ENCODE peak calls at places on chromosomes 1 and 21, in nine cellular contexts. One of them, this sample, is unnamed.

GRCh38 chr21:42040411-42041180 is 30.4 kb upstream of the ZBTB21 start:
- DNase-seq in upper lobe of left lung: no peak
- DNase-seq in cardiac muscle cell: no peak
- DNase-seq in psoas muscle: peak; percentile 42
- DNase-seq in kidney: peak; percentile 39
- DNase-seq in left ventricle myocardium inferior: no peak
- DNase-seq in esophagus muscularis mucosa: no peak
- DNase-seq in brain microvascular endothelial cell: peak; percentile 99
- DNase-seq in cardiac fibroblast: peak; percentile 100
- DNase-seq in this sample: no peak

GRCh38 chr1:17970757-17971156 is 136.8 kb upstream of the IGSF21 start:
- DNase-seq in kidney: no peak
- DNase-seq in esophagus muscularis mucosa: no peak
- DNase-seq in cardiac muscle cell: no peak
- DNase-seq in upper lobe of left lung: no peak
- DNase-seq in left ventricle myocardium inferior: no peak
- DNase-seq in psoas muscle: no peak
- DNase-seq in cardiac fibroblast: no peak
- DNase-seq in brain microvascular endothelial cell: no peak
- DNase-seq in this sample: no peak

GRCh38 chr1:36834586-36834985 is 199.7 kb downstream of the GRIK3 start:
- DNase-seq in upper lobe of left lung: no peak
- DNase-seq in kidney: peak; percentile 46
- DNase-seq in psoas muscle: no peak
- DNase-seq in esophagus muscularis mucosa: no peak
- DNase-seq in brain microvascular endothelial cell: no peak
- DNase-seq in cardiac fibroblast: no peak
- DNase-seq in cardiac muscle cell: no peak
- DNase-seq in left ventricle myocardium inferior: no peak
- DNase-seq in this sample: no peak

GRCh38 chr1:221824025-221824424 is 82.1 kb upstream of the DUSP10 start:
- DNase-seq in brain microvascular endothelial cell: peak; percentile 67
- DNase-seq in cardiac muscle cell: no peak
- DNase-seq in esophagus muscularis mucosa: peak; percentile 66
- DNase-seq in upper lobe of left lung: no peak
- DNase-seq in left ventricle myocardium inferior: no peak
- DNase-seq in psoas muscle: no peak
- DNase-seq in cardiac fibroblast: peak; percentile 89
- DNase-seq in kidney: no peak
- DNase-seq in this sample: no peak

GRCh38 chr1:226736001-226736907 is 2.8 kb downstream of the ITPKB start:
- DNase-seq in upper lobe of left lung: peak; percentile 78
- DNase-seq in cardiac fibroblast: no peak
- DNase-seq in cardiac muscle cell: no peak
- DNase-seq in left ventricle myocardium inferior: peak; percentile 39
- DNase-seq in esophagus muscularis mucosa: no peak
- DNase-seq in psoas muscle: peak; percentile 38
- DNase-seq in kidney: peak; percentile 78
- DNase-seq in brain microvascular endothelial cell: no peak
- DNase-seq in this sample: no peak

GRCh38 chr1:111576547-111576946 is 43.0 kb upstream of the RAP1A start:
- DNase-seq in left ventricle myocardium inferior: no peak
- DNase-seq in upper lobe of left lung: no peak
- DNase-seq in cardiac fibroblast: no peak
- DNase-seq in brain microvascular endothelial cell: no peak
- DNase-seq in esophagus muscularis mucosa: peak; percentile 42
- DNase-seq in kidney: no peak
- DNase-seq in cardiac muscle cell: no peak
- DNase-seq in psoas muscle: no peak
- DNase-seq in this sample: no peak

GRCh38 chr1:41221995-41222991 is 19.8 kb downstream of the SCMH1 start:
- DNase-seq in kidney: no peak
- DNase-seq in psoas muscle: no peak
- DNase-seq in brain microvascular endothelial cell: no peak
- DNase-seq in cardiac muscle cell: peak; percentile 71
- DNase-seq in esophagus muscularis mucosa: no peak
- DNase-seq in upper lobe of left lung: no peak
- DNase-seq in left ventricle myocardium inferior: no peak
- DNase-seq in cardiac fibroblast: peak; percentile 23
- DNase-seq in this sample: no peak

GRCh38 chr21:32726742-32727477 is 903 bp downstream of the SYNJ1 start:
- DNase-seq in cardiac fibroblast: peak; percentile 43
- DNase-seq in cardiac muscle cell: peak; percentile 49
- DNase-seq in psoas muscle: no peak
- DNase-seq in brain microvascular endothelial cell: peak; percentile 7
- DNase-seq in left ventricle myocardium inferior: peak; percentile 18
- DNase-seq in esophagus muscularis mucosa: no peak
- DNase-seq in kidney: no peak
- DNase-seq in upper lobe of left lung: no peak
- DNase-seq in this sample: peak; percentile 13

GRCh38 chr1:55211456-55211855 is 3.7 kb downstream of the USP24 start:
- DNase-seq in brain microvascular endothelial cell: no peak
- DNase-seq in upper lobe of left lung: no peak
- DNase-seq in cardiac fibroblast: no peak
- DNase-seq in kidney: no peak
- DNase-seq in left ventricle myocardium inferior: no peak
- DNase-seq in psoas muscle: no peak
- DNase-seq in esophagus muscularis mucosa: no peak
- DNase-seq in cardiac muscle cell: no peak
- DNase-seq in this sample: no peak
- H3K4me3 ChIP-seq in brain microvascular endothelial cell: no peak overlapping the region
- H3K4me3 ChIP-seq in upper lobe of left lung: no peak overlapping the region
- H3K4me3 ChIP-seq in cardiac fibroblast: no peak overlapping the region
- H3K4me3 ChIP-seq in kidney: no peak overlapping the region
- H3K4me3 ChIP-seq in left ventricle myocardium inferior: peak overlapping the region; percentile 89
- H3K4me3 ChIP-seq in psoas muscle: peak overlapping the region; percentile 92
- H3K4me3 ChIP-seq in esophagus muscularis mucosa: peak overlapping the region; percentile 25
- H3K4me3 ChIP-seq in cardiac muscle cell: no peak overlapping the region
- H3K4me3 ChIP-seq in this sample: no peak overlapping the region

GRCh38 chr1:245516178-245516829 is 361.5 kb downstream of the KIF26B start:
- DNase-seq in psoas muscle: no peak
- DNase-seq in brain microvascular endothelial cell: no peak
- DNase-seq in cardiac muscle cell: no peak
- DNase-seq in cardiac fibroblast: peak; percentile 23
- DNase-seq in left ventricle myocardium inferior: no peak
- DNase-seq in kidney: no peak
- DNase-seq in upper lobe of left lung: no peak
- DNase-seq in esophagus muscularis mucosa: no peak
- DNase-seq in this sample: no peak
- TF ChIP-seq CTCF in psoas muscle: no peak
- TF ChIP-seq CTCF in brain microvascular endothelial cell: peak; percentile 22
- TF ChIP-seq CTCF in cardiac muscle cell: peak; percentile 6
- TF ChIP-seq CTCF in cardiac fibroblast: peak; percentile 9
- TF ChIP-seq CTCF in left ventricle myocardium inferior: no peak
- TF ChIP-seq CTCF in kidney: peak; percentile 24
- TF ChIP-seq CTCF in upper lobe of left lung: no peak
- TF ChIP-seq CTCF in esophagus muscularis mucosa: no peak
- TF ChIP-seq CTCF in this sample: no peak

GRCh38 chr1:31934706-31935629 is 3.2 kb downstream of the PTP4A2 start:
- DNase-seq in esophagus muscularis mucosa: no peak
- DNase-seq in kidney: no peak
- DNase-seq in upper lobe of left lung: no peak
- DNase-seq in left ventricle myocardium inferior: no peak
- DNase-seq in brain microvascular endothelial cell: no peak
- DNase-seq in psoas muscle: no peak
- DNase-seq in cardiac muscle cell: no peak
- DNase-seq in cardiac fibroblast: peak; percentile 69
- DNase-seq in this sample: no peak

GRCh38 chr1:31932491-31933316 is 5.5 kb downstream of the PTP4A2 start:
- DNase-seq in cardiac muscle cell: no peak
- DNase-seq in esophagus muscularis mucosa: no peak
- DNase-seq in brain microvascular endothelial cell: no peak
- DNase-seq in upper lobe of left lung: no peak
- DNase-seq in psoas muscle: no peak
- DNase-seq in cardiac fibroblast: peak; percentile 43
- DNase-seq in kidney: no peak
- DNase-seq in left ventricle myocardium inferior: no peak
- DNase-seq in this sample: no peak

GRCh38 chr1:31934251-31934650 is 3.9 kb downstream of the PTP4A2 start:
- DNase-seq in upper lobe of left lung: no peak
- DNase-seq in cardiac fibroblast: no peak
- DNase-seq in cardiac muscle cell: no peak
- DNase-seq in psoas muscle: no peak
- DNase-seq in left ventricle myocardium inferior: no peak
- DNase-seq in esophagus muscularis mucosa: no peak
- DNase-seq in kidney: no peak
- DNase-seq in brain microvascular endothelial cell: no peak
- DNase-seq in this sample: no peak

GRCh38 chr1:31930827-31931226 is 7.3 kb downstream of the PTP4A2 start:
- DNase-seq in upper lobe of left lung: no peak
- DNase-seq in cardiac fibroblast: no peak
- DNase-seq in cardiac muscle cell: no peak
- DNase-seq in brain microvascular endothelial cell: no peak
- DNase-seq in kidney: no peak
- DNase-seq in psoas muscle: no peak
- DNase-seq in left ventricle myocardium inferior: no peak
- DNase-seq in esophagus muscularis mucosa: no peak
- DNase-seq in this sample: no peak

DNA sequence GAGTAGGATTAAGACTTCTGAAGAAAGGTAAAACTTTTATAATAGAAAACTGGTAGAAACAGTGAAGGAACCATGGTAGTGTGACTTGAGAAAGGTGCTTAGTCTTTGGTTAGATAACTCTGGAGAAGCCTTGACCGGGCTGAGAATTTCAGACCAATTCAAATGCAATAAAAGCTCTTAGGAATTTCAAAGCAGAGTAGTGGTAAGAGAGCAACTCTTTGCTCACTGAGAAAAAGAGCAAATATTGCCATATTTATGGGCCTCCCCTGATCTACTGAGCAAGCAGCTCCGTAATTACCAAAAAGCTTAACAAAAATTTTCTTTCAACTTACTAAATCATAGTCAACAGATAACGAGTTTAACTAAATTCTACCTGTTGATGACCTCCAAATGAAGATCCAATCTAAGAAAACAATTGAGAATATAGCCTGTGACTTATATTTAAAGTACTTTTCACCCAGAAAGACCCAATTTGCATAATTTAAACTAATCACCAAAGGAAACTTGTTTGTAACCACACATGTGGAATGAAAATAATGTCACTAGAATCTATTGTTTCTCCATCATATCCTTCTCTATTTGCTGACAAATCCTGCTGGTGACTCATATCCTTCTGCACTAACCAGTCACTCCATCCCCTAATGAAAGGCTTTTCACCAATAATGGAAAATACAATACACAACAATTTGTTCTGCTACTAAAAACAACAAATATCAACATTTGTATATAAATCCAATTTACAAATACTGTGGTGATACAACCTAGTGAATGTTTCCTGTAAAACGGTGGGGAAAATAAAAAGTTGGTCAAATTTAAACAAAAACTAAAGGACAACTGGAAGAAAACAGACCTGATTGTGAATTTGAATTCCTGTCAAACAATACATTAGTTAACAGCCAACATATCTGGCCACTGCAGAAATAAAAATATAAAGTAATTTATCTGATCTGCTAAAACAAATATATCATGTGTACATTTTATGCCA is 6.6 kb downstream of the PTP4A2 start:
- DNase-seq in brain microvascular endothelial cell: no peak
- DNase-seq in kidney: no peak
- DNase-seq in psoas muscle: no peak
- DNase-seq in cardiac fibroblast: peak; percentile 73
- DNase-seq in esophagus muscularis mucosa: no peak
- DNase-seq in upper lobe of left lung: no peak
- DNase-seq in left ventricle myocardium inferior: no peak
- DNase-seq in cardiac muscle cell: no peak
- DNase-seq in this sample: no peak
- H3K4me3 ChIP-seq in brain microvascular endothelial cell: no peak overlapping the region
- H3K4me3 ChIP-seq in kidney: no peak overlapping the region
- H3K4me3 ChIP-seq in psoas muscle: peak overlapping the region; percentile 70
- H3K4me3 ChIP-seq in cardiac fibroblast: no peak overlapping the region
- H3K4me3 ChIP-seq in esophagus muscularis mucosa: no peak overlapping the region
- H3K4me3 ChIP-seq in upper lobe of left lung: no peak overlapping the region
- H3K4me3 ChIP-seq in left ventricle myocardium inferior: no peak overlapping the region
- H3K4me3 ChIP-seq in cardiac muscle cell: no peak overlapping the region
- H3K4me3 ChIP-seq in this sample: no peak overlapping the region

DNA sequence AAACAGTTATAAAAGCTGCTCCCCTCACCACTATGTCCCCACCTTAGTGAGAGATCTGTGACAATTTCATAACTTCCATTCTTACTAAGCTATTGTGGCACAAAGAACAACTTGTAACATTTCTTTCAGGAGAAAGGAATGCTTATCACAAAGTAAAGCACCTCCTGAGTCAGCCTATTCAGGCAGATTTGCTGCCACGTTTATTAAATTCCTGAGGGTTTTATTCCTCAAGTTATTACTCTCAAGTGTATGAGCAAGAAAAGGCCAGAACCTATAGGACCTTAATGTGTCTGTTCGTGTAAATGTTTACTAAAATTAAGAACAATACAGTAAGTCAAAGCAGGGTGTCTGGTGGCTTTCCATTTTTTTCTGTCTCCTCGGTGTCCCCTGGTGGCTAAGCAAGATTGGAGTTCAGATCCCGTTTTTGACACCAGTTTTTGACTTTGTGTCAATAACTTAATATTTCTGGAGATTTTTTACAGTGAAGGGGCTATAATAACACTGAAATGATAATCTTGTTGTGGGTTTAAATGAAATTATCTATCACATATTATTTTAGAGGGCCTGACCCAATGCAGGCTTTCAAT is 1539.6 kb downstream of the BRINP3 start:
- DNase-seq in left ventricle myocardium inferior: no peak
- DNase-seq in kidney: no peak
- DNase-seq in upper lobe of left lung: no peak
- DNase-seq in brain microvascular endothelial cell: no peak
- DNase-seq in cardiac fibroblast: no peak
- DNase-seq in esophagus muscularis mucosa: no peak
- DNase-seq in cardiac muscle cell: peak; percentile 7
- DNase-seq in psoas muscle: no peak
- DNase-seq in this sample: no peak
- TF ChIP-seq CTCF in left ventricle myocardium inferior: no peak
- TF ChIP-seq CTCF in kidney: no peak
- TF ChIP-seq CTCF in upper lobe of left lung: no peak
- TF ChIP-seq CTCF in brain microvascular endothelial cell: peak; percentile 62
- TF ChIP-seq CTCF in cardiac fibroblast: no peak
- TF ChIP-seq CTCF in esophagus muscularis mucosa: no peak
- TF ChIP-seq CTCF in cardiac muscle cell: peak; percentile 31
- TF ChIP-seq CTCF in psoas muscle: no peak
- TF ChIP-seq CTCF in this sample: no peak

GRCh38 chr1:44436401-44437394 is 31.6 kb downstream of the RNF220 start:
- DNase-seq in esophagus muscularis mucosa: no peak
- DNase-seq in kidney: no peak
- DNase-seq in brain microvascular endothelial cell: no peak
- DNase-seq in psoas muscle: no peak
- DNase-seq in cardiac muscle cell: peak; percentile 17
- DNase-seq in upper lobe of left lung: no peak
- DNase-seq in left ventricle myocardium inferior: no peak
- DNase-seq in cardiac fibroblast: no peak
- DNase-seq in this sample: no peak
- H3K4me3 ChIP-seq in esophagus muscularis mucosa: no peak overlapping the region
- H3K4me3 ChIP-seq in kidney: no peak overlapping the region
- H3K4me3 ChIP-seq in brain microvascular endothelial cell: no peak overlapping the region
- H3K4me3 ChIP-seq in psoas muscle: no peak overlapping the region
- H3K4me3 ChIP-seq in cardiac muscle cell: no peak overlapping the region
- H3K4me3 ChIP-seq in upper lobe of left lung: no peak overlapping the region
- H3K4me3 ChIP-seq in left ventricle myocardium inferior: no peak overlapping the region
- H3K4me3 ChIP-seq in cardiac fibroblast: no peak overlapping the region
- H3K4me3 ChIP-seq in this sample: no peak overlapping the region

This sample was measured in CD8-positive, alpha-beta T cell.